ENCODE peak calls at places on chromosomes 4 and X, in four cellular contexts. One of them, this sample, is unnamed. For H3K4me1, the result is how much of the 10 kb centered on the place peaks cover.

GRCh38 chr4:159042097-159042605 is 60.7 kb upstream of the RAPGEF2 start:
- DNase-seq in suprapubic skin: no peak
- DNase-seq in PC-3: no peak
- DNase-seq in hepatocyte: no peak
- DNase-seq in this sample: no peak

GRCh38 chrX:1554469-1555210 is 17.7 kb upstream of the P2RY8 start:
- DNase-seq in hepatocyte: no peak
- DNase-seq in suprapubic skin: peak
- DNase-seq in PC-3: no peak
- DNase-seq in this sample: peak

GRCh38 chr4:173685761-173686260 is 155.8 kb upstream of the HAND2 start:
- DNase-seq in hepatocyte: no peak
- DNase-seq in suprapubic skin: no peak
- DNase-seq in PC-3: no peak
- DNase-seq in this sample: no peak

GRCh38 chr4:119299221-119300071 is 22.5 kb downstream of the FABP2 start:
- DNase-seq in suprapubic skin: no peak
- DNase-seq in PC-3: peak
- DNase-seq in hepatocyte: peak
- DNase-seq in this sample: peak

GRCh38 chr4:69823481-69824186 is 36.3 kb downstream of the SULT1E1 start:
- DNase-seq in hepatocyte: peak
- DNase-seq in suprapubic skin: no peak
- DNase-seq in PC-3: peak
- DNase-seq in this sample: peak

GRCh38 chrX:150692837-150693781 is at the start of gene MTMR1:
- DNase-seq in suprapubic skin: no peak
- DNase-seq in PC-3: peak
- DNase-seq in hepatocyte: peak
- DNase-seq in this sample: peak

GRCh38 chrX:118188977-118189376 is 72.4 kb upstream of the KLHL13 start:
- DNase-seq in suprapubic skin: no peak
- DNase-seq in hepatocyte: no peak
- DNase-seq in PC-3: no peak
- DNase-seq in this sample: no peak

GRCh38 chr4:145047151-145047550 is 50.8 kb downstream of the ANAPC10 start:
- DNase-seq in PC-3: no peak
- DNase-seq in suprapubic skin: no peak
- DNase-seq in hepatocyte: no peak
- DNase-seq in this sample: no peak

GRCh38 chr4:121534187-121534586 is 153.4 kb upstream of the QRFPR start:
- DNase-seq in suprapubic skin: no peak
- DNase-seq in PC-3: no peak
- DNase-seq in hepatocyte: no peak
- DNase-seq in this sample: no peak

GRCh38 chr4:121726642-121727268 is 30.0 kb upstream of the ANXA5 start:
- DNase-seq in suprapubic skin: no peak
- DNase-seq in hepatocyte: peak
- DNase-seq in PC-3: peak
- DNase-seq in this sample: peak

GRCh38 chrX:35561985-35562384 is 236.2 kb upstream of the MAGEB16 start:
- DNase-seq in suprapubic skin: no peak
- DNase-seq in hepatocyte: no peak
- DNase-seq in PC-3: peak
- DNase-seq in this sample: no peak

GRCh38 chr4:98447648-98448047 is 186.5 kb downstream of the RAP1GDS1 start:
- DNase-seq in suprapubic skin: no peak
- DNase-seq in PC-3: no peak
- DNase-seq in hepatocyte: no peak
- DNase-seq in this sample: no peak

GRCh38 chrX:106100442-106100841 is 61.9 kb upstream of the SERPINA7 start:
- DNase-seq in suprapubic skin: no peak
- DNase-seq in hepatocyte: no peak
- DNase-seq in PC-3: no peak
- DNase-seq in this sample: no peak

GRCh38 chr4:180081072-180081471 is 2162.1 kb upstream of the TENM3 start:
- DNase-seq in suprapubic skin: no peak
- DNase-seq in hepatocyte: peak
- DNase-seq in PC-3: no peak
- DNase-seq in this sample: no peak

DNA sequence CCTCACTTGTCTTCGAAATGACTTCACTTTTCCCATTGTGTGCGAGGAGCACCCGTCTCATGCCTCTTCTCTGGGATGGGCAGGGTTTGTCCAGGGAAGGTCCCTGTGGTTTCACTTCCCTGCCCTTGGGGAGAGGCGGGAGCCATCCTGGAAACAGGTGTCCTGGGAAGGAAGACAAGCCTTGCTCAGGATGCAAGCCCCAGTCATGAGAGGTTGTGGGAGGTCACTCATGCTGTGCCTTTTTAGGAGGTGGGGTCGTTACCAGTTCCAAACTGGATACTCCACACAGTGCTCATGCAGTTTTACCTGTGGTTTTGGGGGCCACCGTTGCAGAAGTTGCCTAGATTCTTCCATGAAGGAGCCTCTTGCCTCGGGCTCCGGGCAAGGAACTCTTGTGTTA is 3.8 kb downstream of the RGS12 start:
- DNase-seq in suprapubic skin: no peak
- DNase-seq in hepatocyte: no peak
- DNase-seq in PC-3: no peak
- DNase-seq in this sample: no peak
- H3K4me1 ChIP-seq in suprapubic skin: under half
- H3K4me1 ChIP-seq in hepatocyte: under half
- H3K4me1 ChIP-seq in PC-3: under half
- H3K4me1 ChIP-seq in this sample: under half

GRCh38 chr4:94527556-94528233 is 76.0 kb downstream of the PDLIM5 start:
- DNase-seq in hepatocyte: no peak
- DNase-seq in PC-3: peak
- DNase-seq in suprapubic skin: no peak
- DNase-seq in this sample: no peak
- H3K4me1 ChIP-seq in hepatocyte: under half
- H3K4me1 ChIP-seq in PC-3: under half
- H3K4me1 ChIP-seq in suprapubic skin: under half
- H3K4me1 ChIP-seq in this sample: under half

GRCh38 chr4:8095956-8096689 is 62.5 kb downstream of the ABLIM2 start:
- DNase-seq in PC-3: peak
- DNase-seq in hepatocyte: no peak
- DNase-seq in suprapubic skin: no peak
- DNase-seq in this sample: no peak
- H3K4me1 ChIP-seq in PC-3: under half
- H3K4me1 ChIP-seq in hepatocyte: under half
- H3K4me1 ChIP-seq in suprapubic skin: under half
- H3K4me1 ChIP-seq in this sample: under half

GRCh38 chr4:110003401-110004187 is 90.9 kb downstream of the EGF start:
- DNase-seq in PC-3: no peak
- DNase-seq in suprapubic skin: no peak
- DNase-seq in hepatocyte: peak
- DNase-seq in this sample: no peak

GRCh38 chr4:110009526-110009925 is 96.8 kb downstream of the EGF start:
- DNase-seq in suprapubic skin: no peak
- DNase-seq in hepatocyte: no peak
- DNase-seq in PC-3: no peak
- DNase-seq in this sample: no peak

GRCh38 chr4:110007217-110007616 is 94.5 kb downstream of the EGF start:
- DNase-seq in PC-3: no peak
- DNase-seq in hepatocyte: no peak
- DNase-seq in suprapubic skin: no peak
- DNase-seq in this sample: no peak

GRCh38 chr4:110008540-110008939 is 95.9 kb downstream of the EGF start:
- DNase-seq in hepatocyte: no peak
- DNase-seq in PC-3: no peak
- DNase-seq in suprapubic skin: no peak
- DNase-seq in this sample: no peak

DNA sequence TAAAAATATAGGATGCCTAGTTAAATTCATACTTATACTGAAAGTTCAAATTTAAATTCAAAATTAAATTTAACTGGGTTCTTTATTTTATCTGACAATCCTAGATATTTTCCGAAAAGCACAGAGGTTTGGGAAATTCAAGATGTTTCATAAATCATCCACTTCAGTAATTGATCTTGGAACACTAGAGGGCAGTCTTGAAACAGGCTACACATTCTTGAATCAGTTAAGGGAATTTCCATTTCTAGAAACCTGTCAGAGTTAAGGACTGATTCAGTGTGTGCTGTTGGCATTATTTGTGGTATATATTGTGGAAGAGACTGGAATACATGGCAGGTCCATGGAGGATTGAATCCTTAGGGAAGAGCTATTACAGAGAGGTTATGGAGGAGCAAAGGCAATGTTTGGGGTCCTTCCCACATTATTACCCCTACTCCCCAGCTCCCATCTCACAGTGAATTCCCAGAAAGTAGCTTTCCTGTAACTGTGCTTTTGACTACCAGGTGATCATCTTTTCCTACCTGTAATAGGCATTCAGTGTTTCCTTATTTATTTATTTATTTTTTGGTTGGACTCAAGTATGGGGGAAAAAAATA is 92.9 kb downstream of the EGF start:
- DNase-seq in PC-3: peak
- DNase-seq in hepatocyte: peak
- DNase-seq in suprapubic skin: no peak
- DNase-seq in this sample: peak
- H3K4me1 ChIP-seq in PC-3: under half
- H3K4me1 ChIP-seq in hepatocyte: under half
- H3K4me1 ChIP-seq in suprapubic skin: under half
- H3K4me1 ChIP-seq in this sample: under half

DNA sequence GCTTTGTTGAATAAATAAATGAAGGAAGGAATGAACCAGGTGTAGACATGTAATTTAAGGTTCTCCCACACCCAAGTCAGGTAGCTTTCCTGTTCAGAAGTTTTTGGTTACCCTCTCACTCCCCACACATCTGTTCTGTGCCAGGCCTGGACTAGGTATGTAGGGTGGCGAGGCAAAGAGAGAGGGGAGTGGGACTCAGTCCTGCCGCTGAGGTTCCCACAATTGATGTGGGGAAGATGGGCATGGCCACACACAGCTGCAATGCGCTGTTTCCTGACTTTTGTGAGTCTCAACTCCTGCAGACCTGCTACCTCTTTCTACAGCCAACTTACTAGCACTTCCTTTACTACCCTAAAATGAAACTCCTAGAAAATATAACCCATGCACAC is 88.9 kb downstream of the RTL5 start:
- DNase-seq in hepatocyte: no peak
- DNase-seq in suprapubic skin: no peak
- DNase-seq in PC-3: no peak
- DNase-seq in this sample: no peak
- H3K4me1 ChIP-seq in hepatocyte: under half
- H3K4me1 ChIP-seq in suprapubic skin: under half
- H3K4me1 ChIP-seq in PC-3: under half
- H3K4me1 ChIP-seq in this sample: under half

This sample was measured in CD4-positive, CD25-positive, alpha-beta regulatory T cell.